ENCODE peak calls at places on chromosomes 6 and 20, in four cellular contexts. Z is fibroblast of lung, C is neuronal stem cell, F is mesendoderm. I is an unnamed sample.

GRCh38 chr6:113385020-113385431 is 472.1 kb upstream of the MARCKS start:
- DNase-seq in Z (peak), F (no peak), C (no peak), I (peak)

GRCh38 chr6:21091411-21091810 is 502.1 kb upstream of the SOX4 start:
- DNase-seq in C (no peak), F (no peak), Z (no peak), I (no peak)

GRCh38 chr20:48722002-48722731 is 105.6 kb downstream of the PREX1 start:
- DNase-seq in C (no peak), Z (peak), F (no peak), I (no peak)

GRCh38 chr6:47000842-47001241 is 41.3 kb downstream of the ADGRF1 start:
- DNase-seq in F (no peak), Z (no peak), C (no peak), I (peak)

GRCh38 chr6:144265390-144265789 is 19.7 kb upstream of the UTRN start:
- DNase-seq in Z (peak), C (peak), F (peak), I (peak)

GRCh38 chr6:107627928-107628327 is 138.0 kb downstream of the SOBP start:
- DNase-seq in C (no peak), Z (no peak), F (no peak), I (no peak)

GRCh38 chr20:53077373-53078205 is 105.4 kb downstream of the TSHZ2 start:
- DNase-seq in Z (peak), C (no peak), F (no peak), I (peak)

GRCh38 chr6:43687437-43688347 is at the start of gene MRPS18A:
- DNase-seq in Z (peak), C (peak), F (peak), I (peak)

GRCh38 chr6:39934060-39934757 is at the start of gene MOCS1:
- DNase-seq in F (peak), C (peak), Z (peak), I (peak)
- H3K9ac ChIP-seq in F (peak), C (peak), Z (peak), I (peak)

DNA sequence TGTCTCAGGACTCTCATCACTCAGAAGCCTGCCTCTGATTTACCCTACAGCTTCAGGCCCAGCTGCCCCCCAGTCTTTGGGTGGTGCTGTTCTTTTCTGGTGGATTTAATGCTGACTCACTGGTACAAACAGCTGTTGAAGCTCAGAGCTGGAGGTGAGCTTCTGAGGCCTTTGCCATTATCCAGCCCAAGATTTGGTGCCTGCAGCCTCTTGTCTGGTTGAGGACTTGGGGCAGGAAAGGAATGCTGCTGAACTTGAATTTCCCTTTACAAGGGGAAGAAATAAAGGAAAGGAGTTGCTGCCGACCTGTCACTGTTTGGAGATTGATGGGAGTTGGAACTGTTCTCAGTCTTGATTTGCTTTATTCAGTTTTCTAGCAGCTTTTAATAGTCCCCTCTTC is 19.8 kb downstream of the ABCF1 start:
- DNase-seq in F (no peak), C (no peak), Z (peak), I (peak)
- H3K9ac ChIP-seq in F (no peak), C (no peak), Z (no peak), I (no peak)

DNA sequence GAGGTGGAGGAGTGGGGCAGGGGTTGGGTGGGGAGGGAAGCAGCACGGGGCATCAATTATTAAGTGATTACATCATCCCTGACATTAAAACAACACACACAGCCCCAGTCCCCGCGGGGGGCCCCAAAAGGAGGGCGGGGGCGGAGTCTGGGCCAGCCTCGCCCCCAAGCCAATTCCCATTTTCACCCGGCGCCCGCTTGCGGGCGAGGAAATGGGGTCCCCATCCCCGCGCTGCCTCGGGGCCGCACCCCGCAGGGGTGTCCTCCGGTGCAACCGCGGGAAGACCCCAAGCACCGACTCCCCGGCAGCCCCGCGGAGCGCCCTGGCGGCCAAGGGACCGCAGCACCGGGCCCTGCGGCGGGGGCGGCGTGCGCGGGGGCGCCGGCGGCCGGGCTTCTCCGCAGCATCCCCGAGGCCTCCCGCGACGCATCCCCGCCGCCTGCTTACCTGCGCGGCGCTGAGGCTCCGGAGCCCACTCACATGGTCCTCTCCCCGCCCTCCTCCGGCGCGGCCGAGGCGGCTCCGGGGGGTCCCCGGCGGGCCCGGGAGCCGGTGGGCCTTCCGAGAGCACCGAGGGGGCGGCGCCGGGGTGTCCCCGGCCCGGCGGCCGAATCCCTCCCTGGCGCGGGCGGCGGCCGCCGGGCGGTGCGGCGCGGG is 603 bp downstream of the FYN start:
- DNase-seq in F (peak), C (peak), Z (peak), I (no peak)
- H3K9ac ChIP-seq in F (peak), C (peak), Z (peak), I (peak)

DNA sequence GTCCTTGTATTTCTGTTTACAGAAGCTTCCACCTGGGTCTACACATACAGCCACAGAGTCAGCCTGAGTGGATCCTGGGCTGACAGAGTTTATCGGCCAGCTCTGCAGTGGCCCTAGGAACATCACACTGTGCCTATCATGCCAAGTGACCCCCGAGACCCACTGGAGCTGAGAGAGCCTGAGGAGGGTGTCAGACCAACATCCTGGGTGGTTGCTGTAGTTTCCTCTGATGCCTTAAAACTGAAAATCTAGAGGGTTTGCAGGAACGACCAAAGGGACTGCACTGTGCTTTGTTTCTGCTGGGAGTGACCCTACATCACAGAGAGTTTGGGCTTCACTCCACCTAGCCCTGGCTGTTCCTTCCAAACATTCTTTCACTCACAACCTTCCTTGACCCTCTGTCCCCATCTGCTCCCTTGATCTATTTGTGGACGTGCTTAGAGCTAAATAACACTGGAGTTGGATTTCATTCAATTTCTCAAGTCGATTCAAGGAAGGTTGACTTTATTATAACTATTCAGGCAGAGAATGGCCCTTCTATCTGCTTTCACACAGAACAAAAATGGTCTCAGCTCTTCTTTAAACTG is 18.1 kb downstream of the MYLK4 start:
- DNase-seq in C (no peak), F (no peak), Z (no peak), I (no peak)
- H3K9ac ChIP-seq in C (no peak), F (no peak), Z (no peak), I (no peak)

DNA sequence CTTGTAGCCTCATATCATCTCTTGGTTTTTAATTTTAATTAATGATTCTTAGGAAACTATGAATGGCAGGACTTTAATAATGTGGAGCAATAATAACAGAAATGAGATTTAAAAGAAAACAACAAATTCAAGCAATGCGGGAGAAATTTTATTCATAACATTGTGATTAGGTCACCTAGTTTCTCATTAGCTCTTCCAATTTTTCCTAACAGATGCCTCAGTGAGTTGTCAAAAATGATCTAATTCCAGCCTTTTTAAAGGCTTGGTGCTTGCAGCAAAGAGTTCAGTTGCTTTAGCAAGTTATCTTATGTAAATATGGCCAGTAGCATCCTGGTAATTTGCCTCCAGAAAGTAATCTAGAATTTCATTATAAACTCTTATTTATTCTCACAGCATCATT is 20.4 kb downstream of the PDE7B start:
- DNase-seq in F (peak), C (no peak), Z (peak), I (no peak)
- H3K9ac ChIP-seq in F (no peak), C (no peak), Z (no peak), I (no peak)

GRCh38 chr20:45832619-45833018 is 980 bp upstream of the SNX21 start:
- DNase-seq in Z (no peak), F (no peak), C (no peak), I (no peak)

GRCh38 chr20:45834797-45835161 is 1.2 kb downstream of the SNX21 start:
- DNase-seq in Z (no peak), C (no peak), F (no peak), I (no peak)

GRCh38 chr20:45835230-45836224 is 1.9 kb downstream of the SNX21 start:
- DNase-seq in F (no peak), C (no peak), Z (peak), I (peak)

GRCh38 chr20:45833883-45834796 is 541 bp downstream of the SNX21 start:
- DNase-seq in F (peak), C (peak), Z (peak), I (peak)

DNA sequence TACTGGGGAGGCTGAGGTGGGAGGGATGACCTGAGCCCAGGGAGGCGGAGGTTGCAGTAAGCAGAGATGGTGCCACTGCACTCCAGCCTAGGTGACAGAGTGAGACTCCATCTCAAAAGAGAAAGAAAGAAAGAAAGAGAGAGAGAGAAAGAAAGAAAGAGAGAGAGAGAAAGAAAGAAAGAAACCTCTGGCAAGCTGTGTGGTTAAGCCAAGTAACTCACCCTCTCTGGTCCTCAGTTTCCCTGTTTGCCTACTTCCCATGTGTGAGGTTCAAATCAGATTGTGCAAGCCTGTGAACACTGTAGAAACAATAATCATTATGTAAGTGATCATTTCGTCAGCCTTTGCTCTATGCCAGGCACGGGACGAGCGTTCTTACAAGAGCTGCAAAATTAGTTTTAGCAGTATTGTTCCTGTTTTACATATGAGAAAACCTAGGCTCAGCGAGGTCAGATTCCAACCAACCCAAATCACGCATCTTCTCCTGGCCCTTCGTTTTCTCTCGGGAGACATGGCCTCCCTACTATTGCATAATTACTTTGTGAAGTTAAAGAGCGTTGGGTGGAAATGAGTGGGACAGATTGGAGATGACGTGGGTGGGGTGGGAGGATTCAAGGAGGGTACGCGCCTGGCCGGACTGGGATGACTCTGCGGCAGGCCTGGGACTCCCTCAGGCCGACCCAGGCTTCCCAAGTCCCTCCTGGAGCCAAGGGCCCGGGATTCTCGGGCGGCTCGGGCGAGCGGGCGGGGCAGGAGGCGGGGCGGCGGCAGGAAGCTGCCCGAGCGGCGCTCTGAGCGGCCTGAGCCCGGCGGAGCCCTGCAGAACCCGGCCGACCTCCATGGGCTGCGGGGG is at the start of gene SNX21:
- DNase-seq in F (peak), C (no peak), Z (peak), I (peak)
- H3K9ac ChIP-seq in F (peak), C (peak), Z (peak), I (peak)

DNA sequence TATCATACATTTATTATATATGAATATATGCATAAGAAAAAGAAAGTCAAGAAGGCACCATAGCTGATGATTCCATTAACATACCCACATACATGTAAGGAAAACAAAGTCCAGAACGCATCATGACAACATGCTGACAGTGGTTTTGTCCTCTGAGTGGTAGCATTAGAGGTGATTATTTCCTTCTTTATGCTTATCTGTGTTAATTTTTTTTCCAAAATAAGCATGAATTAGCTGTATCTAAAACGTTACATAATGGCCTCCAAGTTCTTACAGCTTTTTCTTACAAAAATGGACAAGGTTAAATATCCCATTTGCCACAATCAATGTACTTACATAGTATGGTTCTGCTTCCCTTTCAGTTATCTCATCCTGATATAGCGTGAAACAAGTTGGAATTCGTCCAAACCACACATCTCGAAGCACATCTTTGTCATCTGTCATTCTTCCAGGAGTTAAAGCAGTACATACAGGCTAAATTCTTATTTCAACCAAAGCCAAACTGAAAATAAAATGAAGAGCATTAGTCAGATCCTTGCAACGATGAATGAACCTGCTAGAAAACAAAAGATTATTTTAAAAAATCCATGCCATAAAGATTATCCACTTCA is 9.7 kb downstream of the ATG5 start:
- DNase-seq in F (no peak), Z (no peak), C (no peak), I (peak)
- H3K9ac ChIP-seq in F (no peak), Z (no peak), C (no peak), I (no peak)